ENCODE peak calls at places on chromosome 22, in six cellular contexts. Q, V, E, P, Z and B are unnamed samples.

GRCh38 chr22:31104869-31105268 is 2.5 kb downstream of the SELENOM start:
- DNase-seq in V (peak; percentile 90), Q (no peak), P (peak; percentile 93), Z (no peak), E (no peak), B (no peak)

GRCh38 chr22:31447337-31447736 is 42.3 kb downstream of the EIF4ENIF1 start:
- DNase-seq in E (no peak), V (no peak), P (no peak), Z (no peak), Q (no peak), B (peak; percentile 56)

GRCh38 chr22:49015993-49016908 is 811.4 kb downstream of the BRD1 start:
- DNase-seq in Q (no peak), Z (no peak), P (no peak), E (peak; percentile 34), V (no peak), B (no peak)

GRCh38 chr22:41833369-41834004 is 582 bp downstream of the SREBF2 start:
- DNase-seq in E (peak; percentile 68), V (peak; percentile 73), P (peak; percentile 60), Z (peak; percentile 6), Q (no peak), B (peak; percentile 50)

GRCh38 chr22:32836286-32836859 is 34.9 kb downstream of the TIMP3 start:
- DNase-seq in P (peak; percentile 68), Q (no peak), E (peak; percentile 51), V (peak; percentile 45), Z (peak; percentile 17), B (peak; percentile 42)

GRCh38 chr22:31079095-31079642 is 1.9 kb upstream of the SMTN start:
- DNase-seq in Q (no peak), Z (no peak), E (peak; percentile 15), P (peak; percentile 67), V (no peak), B (no peak)

GRCh38 chr22:37906364-37907008 is 389 bp downstream of the MICALL1 start:
- DNase-seq in P (peak; percentile 67), Q (no peak), V (peak; percentile 55), E (peak; percentile 78), Z (no peak), B (peak; percentile 38)

GRCh38 chr22:37290737-37291136 is 8.4 kb downstream of the CYTH4 start:
- DNase-seq in Q (no peak), P (no peak), E (no peak), Z (peak; percentile 48), V (no peak), B (no peak)

GRCh38 chr22:49922926-49923325 is 4.5 kb downstream of the CRELD2 start:
- DNase-seq in Z (no peak), P (no peak), Q (no peak), E (no peak), V (no peak), B (no peak)

GRCh38 chr22:35231585-35232084 is 25.7 kb upstream of the HMGXB4 start:
- DNase-seq in V (peak; percentile 83), Q (peak; percentile 85), E (peak; percentile 60), Z (peak; percentile 79), P (peak; percentile 91), B (peak; percentile 91)

GRCh38 chr22:38104084-38104483 is 6.4 kb downstream of the BAIAP2L2 start:
- DNase-seq in Q (peak; percentile 8), E (no peak), P (peak; percentile 85), V (peak; percentile 65), Z (peak; percentile 31), B (peak; percentile 15)

GRCh38 chr22:49923445-49923844 is 5.0 kb downstream of the CRELD2 start:
- DNase-seq in V (no peak), P (no peak), Z (no peak), E (no peak), Q (no peak), B (no peak)

GRCh38 chr22:46905415-46905814 is 143.0 kb downstream of the TBC1D22A start:
- DNase-seq in Q (no peak), P (no peak), E (no peak), Z (no peak), V (no peak), B (no peak)

GRCh38 chr22:37413546-37413945 is 13.7 kb downstream of the ELFN2 start:
- DNase-seq in P (no peak), Q (no peak), Z (no peak), E (no peak), V (no peak), B (no peak)

GRCh38 chr22:37240941-37241320 is 3.1 kb downstream of the RAC2 start:
- DNase-seq in P (no peak), E (peak; percentile 19), Q (no peak), Z (no peak), V (no peak), B (no peak)

GRCh38 chr22:36830601-36831000 is 13.8 kb upstream of the PVALB start:
- DNase-seq in E (no peak), V (no peak), P (no peak), Z (no peak), Q (no peak), B (no peak)

GRCh38 chr22:50201191-50202129 is 649 bp downstream of the SELENOO start:
- DNase-seq in E (no peak), Q (no peak), Z (no peak), V (peak; percentile 73), P (peak; percentile 52), B (no peak)

GRCh38 chr22:46008836-46009596 is 32.1 kb upstream of the WNT7B start:
- DNase-seq in E (no peak), Q (no peak), V (no peak), P (no peak), Z (no peak), B (no peak)

GRCh38 chr22:46797355-46797754 is 34.9 kb downstream of the TBC1D22A start:
- DNase-seq in V (no peak), Z (peak; percentile 9), E (no peak), Q (no peak), P (peak; percentile 67), B (no peak)

GRCh38 chr22:44765571-44766285 is 13.4 kb downstream of the ARHGAP8 start:
- DNase-seq in E (no peak), Q (no peak), P (no peak), Z (no peak), V (no peak), B (no peak)

GRCh38 chr22:24583221-24583971 is 9.5 kb downstream of the LRRC75B start:
- DNase-seq in E (peak; percentile 84), V (no peak), Z (no peak), Q (no peak), P (no peak), B (no peak)

GRCh38 chr22:39419096-39419495 is 19.5 kb downstream of the TAB1 start:
- DNase-seq in V (no peak), Z (no peak), E (no peak), P (no peak), Q (no peak), B (no peak)

GRCh38 chr22:49152146-49152929 is 675.3 kb downstream of the BRD1 start:
- DNase-seq in Z (no peak), Q (no peak), E (peak; percentile 52), P (no peak), V (peak; percentile 68), B (no peak)

GRCh38 chr22:19520566-19521305 is 3.5 kb downstream of the CLDN5 start:
- DNase-seq in Z (no peak), P (no peak), Q (no peak), V (no peak), E (no peak), B (no peak)

GRCh38 chr22:19523240-19524169 is 705 bp downstream of the CLDN5 start:
- DNase-seq in Z (no peak), P (peak; percentile 86), E (peak; percentile 65), V (peak; percentile 79), Q (no peak), B (no peak)

GRCh38 chr22:19524170-19525115 is at the start of gene CLDN5:
- DNase-seq in Q (no peak), Z (no peak), P (peak; percentile 82), V (peak; percentile 75), E (peak; percentile 89), B (no peak)

GRCh38 chr22:19522190-19522880 is 1.9 kb downstream of the CLDN5 start:
- DNase-seq in E (peak; percentile 50), V (no peak), P (no peak), Z (no peak), Q (no peak), B (no peak)

DNA sequence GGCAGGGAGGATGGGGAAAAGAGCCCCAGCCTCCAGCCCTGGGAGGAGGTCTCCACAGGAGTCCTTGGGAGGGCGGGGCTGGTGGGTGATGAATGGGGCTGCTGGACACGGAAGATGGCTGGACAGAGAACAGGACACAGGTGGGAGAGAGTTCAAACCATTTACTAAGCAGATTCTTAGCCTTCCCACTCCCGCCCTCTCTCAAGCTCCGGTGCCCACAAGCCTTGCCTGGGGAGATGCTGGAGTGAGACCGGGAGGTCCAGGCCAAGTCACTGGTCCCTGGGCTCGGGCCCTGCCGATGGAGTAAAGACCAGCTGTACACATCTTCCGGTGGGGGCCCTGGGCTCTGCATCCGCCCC is 1.4 kb downstream of the CLDN5 start:
- DNase-seq in P (no peak), E (no peak), Z (no peak), V (no peak), Q (no peak), B (no peak)
- TF ChIP-seq EZH2phosphoT487 in P (no peak), E (no peak), Z (no peak), V (no peak), Q (no peak), B (no peak)

DNA sequence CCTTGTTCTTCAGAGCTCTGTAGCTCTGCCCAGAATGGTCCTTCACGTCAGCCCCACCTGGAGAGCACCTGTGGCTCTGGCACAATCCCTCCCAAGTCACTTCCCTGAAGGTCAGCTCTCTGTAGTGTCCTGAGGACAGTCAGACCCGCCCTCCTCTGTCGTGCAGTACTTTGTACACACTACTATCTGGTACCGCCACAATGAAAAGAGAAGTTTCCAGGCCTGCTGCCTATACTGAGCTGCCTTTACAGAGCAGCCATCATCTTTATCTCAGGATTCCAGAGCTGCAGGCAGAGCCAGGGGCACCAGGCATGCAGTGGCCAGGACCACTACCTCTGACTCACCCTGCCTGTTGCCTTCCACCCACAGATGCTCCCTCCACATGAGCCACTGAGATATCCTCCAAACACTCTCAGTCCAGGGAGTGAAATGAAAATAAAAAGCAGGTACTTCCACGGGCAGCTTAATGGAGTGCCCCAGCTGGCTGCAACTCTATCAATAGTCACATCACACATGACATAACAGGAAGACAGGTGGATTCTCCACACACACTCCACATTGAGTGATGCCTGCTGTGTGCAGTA is 7.3 kb downstream of the PACSIN2 start:
- DNase-seq in Z (no peak), V (no peak), Q (no peak), E (no peak), P (no peak), B (no peak)
- TF ChIP-seq EZH2phosphoT487 in Z (no peak), V (no peak), Q (no peak), E (no peak), P (no peak), B (no peak)

DNA sequence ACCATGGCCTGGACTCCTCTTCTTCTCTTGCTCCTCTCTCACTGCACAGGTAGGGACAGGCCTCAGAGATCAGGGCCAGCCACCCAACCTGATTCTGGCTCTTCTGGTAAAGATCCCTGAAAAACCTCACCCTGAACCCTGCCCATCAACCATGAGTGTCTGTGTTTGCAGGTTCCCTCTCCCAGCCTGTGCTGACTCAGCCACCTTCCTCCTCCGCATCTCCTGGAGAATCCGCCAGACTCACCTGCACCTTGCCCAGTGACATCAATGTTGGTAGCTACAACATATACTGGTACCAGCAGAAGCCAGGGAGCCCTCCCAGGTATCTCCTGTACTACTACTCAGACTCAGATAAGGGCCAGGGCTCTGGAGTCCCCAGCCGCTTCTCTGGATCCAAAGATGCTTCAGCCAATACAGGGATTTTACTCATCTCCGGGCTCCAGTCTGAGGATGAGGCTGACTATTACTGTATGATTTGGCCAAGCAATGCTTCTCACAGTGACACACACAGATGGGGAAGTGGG is 80.9 kb downstream of the ZNF280B start:
- DNase-seq in Z (no peak), P (no peak), Q (no peak), V (no peak), E (no peak), B (no peak)
- TF ChIP-seq EZH2phosphoT487 in Z (no peak), P (no peak), Q (no peak), V (no peak), E (no peak), B (no peak)

GRCh38 chr22:28029201-28029948 is 110.3 kb upstream of the PITPNB start:
- DNase-seq in V (no peak), Q (no peak), P (peak; percentile 24), E (peak; percentile 59), Z (peak; percentile 79), B (no peak)
- TF ChIP-seq EZH2phosphoT487 in V (no peak), Q (no peak), P (no peak), E (no peak), Z (no peak), B (no peak)